ENCODE peak calls at places on chromosome 15, in seven cellular contexts. V, M, F, R, J, K and W are unnamed samples.

GRCh38 chr15:39580630-39581500 is at the start of gene THBS1:
- DNase-seq in V (peak; percentile 94), M (peak; percentile 98), F (peak; percentile 98), R (peak; percentile 90), J (peak; percentile 96), K (peak; percentile 11), W (peak; percentile 94)

GRCh38 chr15:60121845-60122244 is 117.7 kb downstream of the FOXB1 start:
- DNase-seq in V (no peak), M (no peak), F (no peak), R (no peak), J (no peak), K (no peak), W (no peak)

GRCh38 chr15:74817370-74817737 is 4.7 kb downstream of the LMAN1L start:
- DNase-seq in V (no peak), M (no peak), F (no peak), R (no peak), J (peak; percentile 77), K (no peak), W (no peak)

GRCh38 chr15:63487076-63487757 is 17.2 kb upstream of the USP3 start:
- DNase-seq in V (peak; percentile 90), M (peak; percentile 73), F (peak; percentile 93), R (peak; percentile 97), J (peak; percentile 58), K (peak; percentile 86), W (peak; percentile 93)

GRCh38 chr15:71781179-71781964 is 29.0 kb upstream of the NR2E3 start:
- DNase-seq in V (no peak), M (no peak), F (no peak), R (no peak), J (no peak), K (no peak), W (no peak)

GRCh38 chr15:38867556-38867955 is 302.9 kb upstream of the RASGRP1 start:
- DNase-seq in V (no peak), M (no peak), F (no peak), R (no peak), J (no peak), K (no peak), W (no peak)

GRCh38 chr15:23069496-23070166 is 30.3 kb upstream of the TUBGCP5 start:
- DNase-seq in V (no peak), M (peak; percentile 91), F (no peak), R (no peak), J (no peak), K (no peak), W (no peak)

GRCh38 chr15:47186071-47186470 is 531.2 kb upstream of the SEMA6D start:
- DNase-seq in V (no peak), M (no peak), F (no peak), R (no peak), J (no peak), K (no peak), W (no peak)

GRCh38 chr15:84669726-84670125 is 11.7 kb upstream of the NMB start:
- DNase-seq in V (no peak), M (no peak), F (no peak), R (no peak), J (no peak), K (no peak), W (no peak)

GRCh38 chr15:72796515-72797337 is 13.2 kb upstream of the ADPGK start:
- DNase-seq in V (peak; percentile 67), M (peak; percentile 72), F (peak; percentile 75), R (peak; percentile 92), J (no peak), K (peak; percentile 30), W (peak; percentile 82)

GRCh38 chr15:40926659-40927496 is 2.3 kb upstream of the DLL4 start:
- DNase-seq in V (no peak), M (no peak), F (no peak), R (peak; percentile 58), J (no peak), K (no peak), W (no peak)

GRCh38 chr15:67937153-67937761 is 97.4 kb upstream of the RNU6-1 start:
- DNase-seq in V (no peak), M (no peak), F (no peak), R (no peak), J (peak; percentile 28), K (no peak), W (no peak)

GRCh38 chr15:46707452-46707851 is 1009.9 kb upstream of the SEMA6D start:
- DNase-seq in V (no peak), M (no peak), F (no peak), R (no peak), J (no peak), K (no peak), W (no peak)

GRCh38 chr15:65957451-65957850 is 88.2 kb downstream of the RAB11A start:
- DNase-seq in V (no peak), M (no peak), F (no peak), R (no peak), J (no peak), K (no peak), W (no peak)

GRCh38 chr15:92655178-92655995 is at the start of gene FAM174B:
- DNase-seq in V (peak; percentile 70), M (no peak), F (no peak), R (peak; percentile 87), J (no peak), K (peak; percentile 11), W (peak; percentile 82)

GRCh38 chr15:48147358-48147757 is 26.6 kb downstream of the SLC24A5 start:
- DNase-seq in V (no peak), M (no peak), F (no peak), R (no peak), J (no peak), K (no peak), W (no peak)

GRCh38 chr15:64905119-64905831 is 6.4 kb upstream of the ANKDD1A start:
- DNase-seq in V (peak; percentile 74), M (peak; percentile 67), F (peak; percentile 89), R (peak; percentile 94), J (no peak), K (peak; percentile 68), W (peak; percentile 89)

GRCh38 chr15:39947401-39948197 is 13.7 kb downstream of the EIF2AK4 start:
- DNase-seq in V (no peak), M (no peak), F (no peak), R (no peak), J (no peak), K (no peak), W (no peak)

GRCh38 chr15:77064539-77065308 is 6.2 kb downstream of the TSPAN3 start:
- DNase-seq in V (no peak), M (no peak), F (no peak), R (no peak), J (peak; percentile 79), K (no peak), W (no peak)

GRCh38 chr15:91939432-91939831 is 85.9 kb downstream of the SLCO3A1 start:
- DNase-seq in V (no peak), M (no peak), F (no peak), R (no peak), J (no peak), K (no peak), W (no peak)

GRCh38 chr15:73946795-73947370 is 20.6 kb downstream of the LOXL1 start:
- DNase-seq in V (peak; percentile 30), M (no peak), F (peak; percentile 51), R (peak; percentile 44), J (no peak), K (no peak), W (peak; percentile 46)

GRCh38 chr15:78048410-78048946 is 29.0 kb downstream of the TBC1D2B start:
- DNase-seq in V (no peak), M (no peak), F (no peak), R (no peak), J (no peak), K (no peak), W (no peak)

DNA sequence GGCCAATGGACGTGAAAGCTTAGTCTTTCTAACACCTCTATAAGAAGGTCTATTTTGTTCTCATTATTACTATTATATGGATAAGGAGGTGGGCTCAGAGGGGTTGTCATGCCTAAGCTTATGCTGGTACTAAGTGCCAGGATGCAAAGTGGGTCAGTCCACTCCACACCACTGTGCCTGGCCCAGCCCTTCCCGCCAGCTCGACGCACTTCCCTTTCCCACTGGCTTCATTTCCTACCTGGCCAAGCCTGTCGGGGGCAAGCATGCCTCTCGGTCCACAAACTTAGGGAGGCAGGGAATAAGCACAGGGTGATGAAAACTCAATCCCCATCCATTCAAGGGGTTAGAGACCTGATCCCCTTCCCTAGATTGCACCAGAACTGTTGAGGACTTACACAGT is 5.9 kb upstream of the SYNM start:
- DNase-seq in V (no peak), M (no peak), F (no peak), R (no peak), J (no peak), K (no peak), W (no peak)
- H3K4me3 ChIP-seq in V (no peak overlapping the region), M (no peak overlapping the region), F (no peak overlapping the region), R (no peak overlapping the region), J (no peak overlapping the region), K (no peak overlapping the region), W (no peak overlapping the region)

GRCh38 chr15:32716960-32717289 is 879 bp upstream of the GREM1 start:
- DNase-seq in V (no peak), M (no peak), F (no peak), R (no peak), J (no peak), K (no peak), W (no peak)

GRCh38 chr15:32718822-32719716 is 1.3 kb downstream of the GREM1 start:
- DNase-seq in V (no peak), M (peak; percentile 47), F (peak; percentile 68), R (peak; percentile 72), J (peak; percentile 13), K (no peak), W (no peak)

GRCh38 chr15:32716216-32716959 is 1.4 kb upstream of the GREM1 start:
- DNase-seq in V (no peak), M (no peak), F (no peak), R (no peak), J (no peak), K (no peak), W (no peak)

GRCh38 chr15:32718082-32718821 is 448 bp downstream of the GREM1 start:
- DNase-seq in V (no peak), M (peak; percentile 46), F (no peak), R (peak; percentile 74), J (peak; percentile 32), K (no peak), W (no peak)

GRCh38 chr15:32717290-32718081 is at the start of gene GREM1:
- DNase-seq in V (no peak), M (peak; percentile 45), F (no peak), R (no peak), J (no peak), K (no peak), W (no peak)
- H3K4me3 ChIP-seq in V (peak within 1 kb of the TSS; percentile 0), M (peak within 1 kb of the TSS; percentile 48), F (no peak within 1 kb of the TSS), R (peak within 1 kb of the TSS; percentile 17), J (peak within 1 kb of the TSS; percentile 29), K (no peak within 1 kb of the TSS), W (peak within 1 kb of the TSS; percentile 30)

GRCh38 chr15:82999905-83000671 is 11.4 kb downstream of the C15orf40 start:
- DNase-seq in V (no peak), M (peak; percentile 32), F (no peak), R (no peak), J (peak; percentile 63), K (no peak), W (no peak)
- H3K4me3 ChIP-seq in V (no peak overlapping the region), M (peak overlapping the region; percentile 26), F (peak overlapping the region; percentile 72), R (peak overlapping the region; percentile 4), J (peak overlapping the region; percentile 38), K (peak overlapping the region; percentile 29), W (peak overlapping the region; percentile 36)

DNA sequence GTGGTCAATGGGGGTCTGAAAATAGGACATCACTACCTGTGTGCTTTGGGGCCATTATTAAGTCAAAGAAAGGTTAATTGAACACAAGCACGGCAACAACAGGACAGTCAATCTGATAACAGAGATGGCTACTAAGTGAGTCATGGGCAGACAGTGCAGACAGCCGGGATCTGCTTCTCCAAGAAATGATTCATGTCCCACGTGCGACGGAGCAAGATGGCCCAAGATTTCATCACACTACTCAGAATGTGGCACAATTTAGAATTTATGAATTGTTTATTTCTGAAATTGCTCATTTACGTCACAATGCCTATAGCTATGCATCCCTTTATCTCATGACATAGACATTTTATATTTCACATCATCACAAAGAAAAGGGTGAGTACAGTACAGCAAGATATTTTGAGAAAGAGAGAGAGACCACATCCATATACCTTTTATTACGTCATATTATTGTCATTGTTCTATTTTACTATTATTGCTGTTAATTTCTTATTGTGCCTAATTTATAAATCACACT is 770.6 kb upstream of the NR2F2 start:
- DNase-seq in V (no peak), M (peak; percentile 77), F (no peak), R (no peak), J (peak; percentile 88), K (no peak), W (no peak)
- H3K4me3 ChIP-seq in V (no peak overlapping the region), M (no peak overlapping the region), F (no peak overlapping the region), R (no peak overlapping the region), J (no peak overlapping the region), K (no peak overlapping the region), W (no peak overlapping the region)